ENCODE peak calls at places on chromosomes 11 and 22, in seven cellular contexts. K, V, J, X, D, Z and W are unnamed samples.

GRCh38 chr11:127098684-127099083 is 98.1 kb upstream of the KIRREL3 start:
- DNase-seq in K (peak), V (no peak), J (no peak), X (no peak), D (no peak), Z (no peak), W (no peak)

GRCh38 chr11:122862091-122862490 is 20.5 kb upstream of the JHY start:
- DNase-seq in K (no peak), V (no peak), J (no peak), X (no peak), D (no peak), Z (no peak), W (no peak)

GRCh38 chr11:45366196-45366595 is 80.1 kb upstream of the SYT13 start:
- DNase-seq in K (no peak), V (no peak), J (no peak), X (no peak), D (no peak), Z (no peak), W (no peak)

GRCh38 chr22:33000342-33001280 is 57.6 kb downstream of the SYN3 start:
- DNase-seq in K (peak), V (peak), J (peak), X (peak), D (peak), Z (no peak), W (no peak)

GRCh38 chr11:61866231-61866957 is 25.0 kb downstream of the FADS3 start:
- DNase-seq in K (no peak), V (no peak), J (no peak), X (no peak), D (no peak), Z (no peak), W (no peak)

GRCh38 chr11:34960277-34960676 is 43.9 kb downstream of the PDHX start:
- DNase-seq in K (no peak), V (no peak), J (no peak), X (no peak), D (peak), Z (no peak), W (no peak)

GRCh38 chr11:2398664-2399355 is 1.7 kb upstream of the TSSC4 start:
- DNase-seq in K (no peak), V (no peak), J (no peak), X (no peak), D (no peak), Z (no peak), W (no peak)

GRCh38 chr22:43745783-43746356 is 66.2 kb downstream of the EFCAB6 start:
- DNase-seq in K (no peak), V (no peak), J (no peak), X (no peak), D (no peak), Z (no peak), W (no peak)

GRCh38 chr11:60928563-60929001 is 4.3 kb downstream of the TMEM132A start:
- DNase-seq in K (no peak), V (no peak), J (no peak), X (no peak), D (no peak), Z (no peak), W (no peak)

GRCh38 chr11:131977854-131978253 is 607.4 kb downstream of the NTM start:
- DNase-seq in K (no peak), V (peak), J (no peak), X (no peak), D (no peak), Z (peak), W (no peak)

GRCh38 chr11:111718436-111719325 is 47.5 kb downstream of the PPP2R1B start:
- DNase-seq in K (no peak), V (peak), J (no peak), X (no peak), D (no peak), Z (peak), W (no peak)

GRCh38 chr11:35968386-35969088 is 24.7 kb downstream of the LDLRAD3 start:
- DNase-seq in K (no peak), V (no peak), J (no peak), X (no peak), D (no peak), Z (no peak), W (no peak)